ENCODE peak calls at places on chromosomes 16 and 17, in nine cellular contexts. F is T-helper 1 cell; U is aorta; N is NCI-H2081; E is CD8-positive, alpha-beta memory T cell; A is frontal cortex; H is activated CD8-positive, alpha-beta T cell treated with anti-CD3 and anti-CD28 coated beads for 36 hours; I is OCI-LY7; W is GM12865. Q is an unnamed sample.

GRCh38 chr17:58344047-58344790 is 7.8 kb downstream of the SUPT4H1 start:
- DNase-seq in W (peak; percentile 99), F (peak; percentile 98), H (peak; percentile 98), I (peak; percentile 95), N (no peak), A (no peak), U (peak; percentile 65), E (peak; percentile 85), Q (peak; percentile 89)

GRCh38 chr17:4511199-4511932 is 12.7 kb downstream of the SPNS2 start:
- DNase-seq in W (no peak), H (no peak), E (no peak), U (no peak), F (no peak), A (no peak), I (no peak), N (no peak), Q (no peak)

GRCh38 chr17:45293413-45294211 is 23.2 kb downstream of the MAP3K14 start:
- DNase-seq in E (no peak), I (no peak), H (peak; percentile 47), F (peak; percentile 34), N (no peak), U (peak; percentile 92), A (no peak), W (peak; percentile 64), Q (no peak)

GRCh38 chr17:37791434-37791833 is 46.6 kb upstream of the HNF1B start:
- DNase-seq in F (peak; percentile 71), U (no peak), I (peak; percentile 62), H (peak; percentile 80), A (no peak), N (peak; percentile 13), E (peak; percentile 15), W (peak; percentile 84), Q (no peak)

GRCh38 chr16:68079616-68080344 is 5.4 kb upstream of the NFATC3 start:
- DNase-seq in E (peak; percentile 62), N (no peak), I (peak; percentile 78), W (peak; percentile 47), U (peak; percentile 81), H (peak; percentile 94), F (peak; percentile 91), A (no peak), Q (peak; percentile 59)

GRCh38 chr17:69414408-69415274 is at the start of gene MAP2K6:
- DNase-seq in H (peak; percentile 94), U (peak; percentile 93), I (peak; percentile 91), W (peak; percentile 90), N (peak; percentile 83), E (peak; percentile 70), A (peak; percentile 42), F (peak; percentile 86), Q (peak; percentile 65)

GRCh38 chr17:19327039-19327776 is 35.3 kb downstream of the B9D1 start:
- DNase-seq in E (no peak), I (no peak), A (no peak), U (peak; percentile 65), W (no peak), H (no peak), F (no peak), N (no peak), Q (no peak)

GRCh38 chr16:53089434-53090270 is 34.9 kb downstream of the CHD9 start:
- DNase-seq in W (no peak), F (no peak), U (no peak), H (no peak), N (no peak), E (no peak), I (no peak), A (no peak), Q (no peak)

GRCh38 chr17:31068291-31068690 is 26.5 kb upstream of the NF1 start:
- DNase-seq in A (no peak), N (no peak), I (peak; percentile 71), U (no peak), W (peak; percentile 67), E (peak; percentile 8), H (peak; percentile 86), F (peak; percentile 64), Q (no peak)

GRCh38 chr16:13866073-13866472 is 53.9 kb upstream of the ERCC4 start:
- DNase-seq in U (peak; percentile 84), W (peak; percentile 80), E (peak; percentile 1), H (peak; percentile 68), F (peak; percentile 27), I (peak; percentile 51), N (peak; percentile 66), A (no peak), Q (no peak)

GRCh38 chr17:68602267-68602644 is 1.1 kb upstream of the FAM20A start:
- DNase-seq in I (no peak), N (no peak), A (no peak), E (no peak), W (no peak), H (no peak), F (no peak), U (no peak), Q (no peak)

Q was measured in T-helper 22 cell.